ENCODE peak calls at places on chromosome 20, in nine cellular contexts. One of them, this sample, is unnamed.

GRCh38 chr20:37395411-37395800 is 49.5 kb downstream of the SRC start:
- DNase-seq in WERI-Rb-1: no peak
- DNase-seq in ascending aorta: no peak
- DNase-seq in tibial artery: no peak
- DNase-seq in K562: no peak
- DNase-seq in upper lobe of left lung: no peak
- DNase-seq in PC-3: no peak
- DNase-seq in vagina: no peak
- DNase-seq in hepatocyte: no peak
- DNase-seq in this sample: no peak

GRCh38 chr20:6140947-6141346 is 18.1 kb upstream of the FERMT1 start:
- DNase-seq in upper lobe of left lung: no peak
- DNase-seq in tibial artery: no peak
- DNase-seq in K562: no peak
- DNase-seq in ascending aorta: no peak
- DNase-seq in vagina: no peak
- DNase-seq in WERI-Rb-1: peak; percentile 33
- DNase-seq in hepatocyte: no peak
- DNase-seq in PC-3: peak; percentile 34
- DNase-seq in this sample: no peak

GRCh38 chr20:43516251-43516824 is 8.8 kb downstream of the L3MBTL1 start:
- DNase-seq in vagina: no peak
- DNase-seq in tibial artery: no peak
- DNase-seq in PC-3: no peak
- DNase-seq in upper lobe of left lung: no peak
- DNase-seq in ascending aorta: no peak
- DNase-seq in K562: peak; percentile 69
- DNase-seq in WERI-Rb-1: no peak
- DNase-seq in hepatocyte: no peak
- DNase-seq in this sample: no peak

GRCh38 chr20:43096471-43096870 is 93.2 kb downstream of the PTPRT start:
- DNase-seq in WERI-Rb-1: peak; percentile 34
- DNase-seq in vagina: no peak
- DNase-seq in PC-3: no peak
- DNase-seq in ascending aorta: no peak
- DNase-seq in hepatocyte: peak; percentile 26
- DNase-seq in upper lobe of left lung: peak; percentile 50
- DNase-seq in tibial artery: no peak
- DNase-seq in K562: no peak
- DNase-seq in this sample: no peak

GRCh38 chr20:33828326-33828834 is 17.2 kb downstream of the CHMP4B start:
- DNase-seq in WERI-Rb-1: no peak
- DNase-seq in ascending aorta: no peak
- DNase-seq in tibial artery: no peak
- DNase-seq in vagina: no peak
- DNase-seq in hepatocyte: no peak
- DNase-seq in K562: no peak
- DNase-seq in PC-3: no peak
- DNase-seq in upper lobe of left lung: no peak
- DNase-seq in this sample: no peak

GRCh38 chr20:346640-347316 is at the start of gene NRSN2:
- DNase-seq in vagina: no peak
- DNase-seq in tibial artery: peak; percentile 61
- DNase-seq in upper lobe of left lung: peak; percentile 93
- DNase-seq in hepatocyte: peak; percentile 88
- DNase-seq in K562: peak; percentile 72
- DNase-seq in ascending aorta: no peak
- DNase-seq in WERI-Rb-1: peak; percentile 95
- DNase-seq in PC-3: peak; percentile 65
- DNase-seq in this sample: peak; percentile 62

GRCh38 chr20:31790401-31790800 is 28.8 kb upstream of the MYLK2 start:
- DNase-seq in vagina: no peak
- DNase-seq in hepatocyte: no peak
- DNase-seq in tibial artery: no peak
- DNase-seq in PC-3: no peak
- DNase-seq in K562: no peak
- DNase-seq in ascending aorta: no peak
- DNase-seq in WERI-Rb-1: no peak
- DNase-seq in upper lobe of left lung: no peak
- DNase-seq in this sample: no peak

GRCh38 chr20:13259921-13260320 is 38.8 kb downstream of the ISM1 start:
- DNase-seq in WERI-Rb-1: no peak
- DNase-seq in tibial artery: no peak
- DNase-seq in K562: no peak
- DNase-seq in hepatocyte: no peak
- DNase-seq in PC-3: no peak
- DNase-seq in ascending aorta: no peak
- DNase-seq in upper lobe of left lung: no peak
- DNase-seq in vagina: no peak
- DNase-seq in this sample: no peak

GRCh38 chr20:43824699-43825402 is 89.8 kb upstream of the TOX2 start:
- DNase-seq in WERI-Rb-1: no peak
- DNase-seq in vagina: no peak
- DNase-seq in ascending aorta: no peak
- DNase-seq in tibial artery: no peak
- DNase-seq in upper lobe of left lung: no peak
- DNase-seq in hepatocyte: peak; percentile 52
- DNase-seq in K562: no peak
- DNase-seq in PC-3: peak; percentile 37
- DNase-seq in this sample: no peak

GRCh38 chr20:34461779-34462087 is 54.5 kb upstream of the DYNLRB1 start:
- DNase-seq in K562: no peak
- DNase-seq in ascending aorta: no peak
- DNase-seq in PC-3: peak; percentile 8
- DNase-seq in upper lobe of left lung: no peak
- DNase-seq in vagina: no peak
- DNase-seq in tibial artery: no peak
- DNase-seq in WERI-Rb-1: no peak
- DNase-seq in hepatocyte: no peak
- DNase-seq in this sample: no peak

GRCh38 chr20:38997622-38998021 is 35.5 kb downstream of the DHX35 start:
- DNase-seq in ascending aorta: no peak
- DNase-seq in upper lobe of left lung: no peak
- DNase-seq in hepatocyte: no peak
- DNase-seq in vagina: no peak
- DNase-seq in K562: peak; percentile 73
- DNase-seq in tibial artery: no peak
- DNase-seq in WERI-Rb-1: no peak
- DNase-seq in PC-3: no peak
- DNase-seq in this sample: no peak

GRCh38 chr20:32886652-32887051 is 27.9 kb downstream of the EFCAB8 start:
- DNase-seq in upper lobe of left lung: no peak
- DNase-seq in K562: no peak
- DNase-seq in hepatocyte: no peak
- DNase-seq in WERI-Rb-1: no peak
- DNase-seq in tibial artery: no peak
- DNase-seq in PC-3: no peak
- DNase-seq in ascending aorta: no peak
- DNase-seq in vagina: no peak
- DNase-seq in this sample: no peak

GRCh38 chr20:50980071-50980681 is 21.6 kb downstream of the MOCS3 start:
- DNase-seq in K562: no peak
- DNase-seq in vagina: no peak
- DNase-seq in upper lobe of left lung: no peak
- DNase-seq in ascending aorta: no peak
- DNase-seq in hepatocyte: peak; percentile 70
- DNase-seq in PC-3: peak; percentile 100
- DNase-seq in tibial artery: no peak
- DNase-seq in WERI-Rb-1: no peak
- DNase-seq in this sample: peak; percentile 90

GRCh38 chr20:47917549-47918070 is 132.3 kb upstream of the SULF2 start:
- DNase-seq in PC-3: no peak
- DNase-seq in ascending aorta: no peak
- DNase-seq in K562: no peak
- DNase-seq in tibial artery: no peak
- DNase-seq in hepatocyte: no peak
- DNase-seq in upper lobe of left lung: no peak
- DNase-seq in WERI-Rb-1: no peak
- DNase-seq in vagina: no peak
- DNase-seq in this sample: no peak

GRCh38 chr20:4853004-4853403 is 131.3 kb downstream of the PRND start:
- DNase-seq in upper lobe of left lung: peak; percentile 62
- DNase-seq in vagina: no peak
- DNase-seq in tibial artery: no peak
- DNase-seq in WERI-Rb-1: no peak
- DNase-seq in K562: no peak
- DNase-seq in PC-3: no peak
- DNase-seq in ascending aorta: no peak
- DNase-seq in hepatocyte: no peak
- DNase-seq in this sample: no peak

GRCh38 chr20:44746367-44747165 is 901 bp downstream of the KCNK15 start:
- DNase-seq in vagina: no peak
- DNase-seq in PC-3: no peak
- DNase-seq in ascending aorta: no peak
- DNase-seq in hepatocyte: no peak
- DNase-seq in WERI-Rb-1: no peak
- DNase-seq in upper lobe of left lung: no peak
- DNase-seq in tibial artery: no peak
- DNase-seq in K562: no peak
- DNase-seq in this sample: no peak

GRCh38 chr20:5612476-5613291 is 137.5 kb upstream of the SHLD1 start:
- DNase-seq in WERI-Rb-1: no peak
- DNase-seq in PC-3: peak; percentile 64
- DNase-seq in vagina: no peak
- DNase-seq in ascending aorta: no peak
- DNase-seq in upper lobe of left lung: no peak
- DNase-seq in K562: no peak
- DNase-seq in hepatocyte: no peak
- DNase-seq in tibial artery: no peak
- DNase-seq in this sample: no peak

GRCh38 chr20:46402236-46402886 is 4.1 kb downstream of the ELMO2 start:
- DNase-seq in PC-3: no peak
- DNase-seq in vagina: peak; percentile 56
- DNase-seq in tibial artery: no peak
- DNase-seq in ascending aorta: no peak
- DNase-seq in K562: no peak
- DNase-seq in hepatocyte: no peak
- DNase-seq in upper lobe of left lung: no peak
- DNase-seq in WERI-Rb-1: no peak
- DNase-seq in this sample: no peak

GRCh38 chr20:46408281-46408731 is 1.9 kb upstream of the ELMO2 start:
- DNase-seq in WERI-Rb-1: no peak
- DNase-seq in tibial artery: no peak
- DNase-seq in hepatocyte: no peak
- DNase-seq in upper lobe of left lung: no peak
- DNase-seq in vagina: no peak
- DNase-seq in K562: no peak
- DNase-seq in ascending aorta: no peak
- DNase-seq in PC-3: peak; percentile 68
- DNase-seq in this sample: no peak

GRCh38 chr20:46406986-46407670 is 713 bp upstream of the ELMO2 start:
- DNase-seq in PC-3: peak; percentile 66
- DNase-seq in WERI-Rb-1: peak; percentile 12
- DNase-seq in K562: no peak
- DNase-seq in ascending aorta: peak; percentile 35
- DNase-seq in upper lobe of left lung: peak; percentile 88
- DNase-seq in hepatocyte: peak; percentile 70
- DNase-seq in vagina: no peak
- DNase-seq in tibial artery: peak; percentile 51
- DNase-seq in this sample: no peak

GRCh38 chr20:46407671-46407996 is 1.2 kb upstream of the ELMO2 start:
- DNase-seq in K562: no peak
- DNase-seq in tibial artery: no peak
- DNase-seq in hepatocyte: no peak
- DNase-seq in PC-3: no peak
- DNase-seq in ascending aorta: no peak
- DNase-seq in WERI-Rb-1: no peak
- DNase-seq in vagina: no peak
- DNase-seq in upper lobe of left lung: no peak
- DNase-seq in this sample: no peak

GRCh38 chr20:46406200-46406985 is at the start of gene ELMO2:
- DNase-seq in WERI-Rb-1: peak; percentile 97
- DNase-seq in upper lobe of left lung: peak; percentile 98
- DNase-seq in hepatocyte: peak; percentile 98
- DNase-seq in PC-3: peak; percentile 98
- DNase-seq in vagina: peak; percentile 98
- DNase-seq in tibial artery: peak; percentile 99
- DNase-seq in K562: peak; percentile 95
- DNase-seq in ascending aorta: peak; percentile 94
- DNase-seq in this sample: peak; percentile 97
- H3K27me3 ChIP-seq in WERI-Rb-1: no peaks in the 10 kb centered on the region
- H3K27me3 ChIP-seq in upper lobe of left lung: no peaks in the 10 kb centered on the region
- H3K27me3 ChIP-seq in hepatocyte: no peaks in the 10 kb centered on the region
- H3K27me3 ChIP-seq in PC-3: no peaks in the 10 kb centered on the region
- H3K27me3 ChIP-seq in vagina: no peaks in the 10 kb centered on the region
- H3K27me3 ChIP-seq in tibial artery: no peaks in the 10 kb centered on the region
- H3K27me3 ChIP-seq in K562: no peaks in the 10 kb centered on the region
- H3K27me3 ChIP-seq in ascending aorta: no peaks in the 10 kb centered on the region
- H3K27me3 ChIP-seq in this sample: no peaks in the 10 kb centered on the region

GRCh38 chr20:46773680-46774079 is 64.2 kb downstream of the SLC2A10 start:
- DNase-seq in upper lobe of left lung: no peak
- DNase-seq in K562: no peak
- DNase-seq in hepatocyte: no peak
- DNase-seq in ascending aorta: no peak
- DNase-seq in tibial artery: peak; percentile 32
- DNase-seq in vagina: no peak
- DNase-seq in WERI-Rb-1: no peak
- DNase-seq in PC-3: no peak
- DNase-seq in this sample: no peak
- H3K27me3 ChIP-seq in upper lobe of left lung: no peaks in the 10 kb centered on the region
- H3K27me3 ChIP-seq in K562: no peaks in the 10 kb centered on the region
- H3K27me3 ChIP-seq in hepatocyte: peaks cover 3% of the 10 kb centered on the region
- H3K27me3 ChIP-seq in ascending aorta: no peaks in the 10 kb centered on the region
- H3K27me3 ChIP-seq in tibial artery: no peaks in the 10 kb centered on the region
- H3K27me3 ChIP-seq in vagina: no peaks in the 10 kb centered on the region
- H3K27me3 ChIP-seq in WERI-Rb-1: no peaks in the 10 kb centered on the region
- H3K27me3 ChIP-seq in PC-3: no peaks in the 10 kb centered on the region
- H3K27me3 ChIP-seq in this sample: no peaks in the 10 kb centered on the region

GRCh38 chr20:61048292-61048691 is 203.8 kb upstream of the CDH4 start:
- DNase-seq in vagina: no peak
- DNase-seq in tibial artery: no peak
- DNase-seq in K562: no peak
- DNase-seq in WERI-Rb-1: no peak
- DNase-seq in hepatocyte: no peak
- DNase-seq in PC-3: no peak
- DNase-seq in upper lobe of left lung: no peak
- DNase-seq in ascending aorta: no peak
- DNase-seq in this sample: no peak
- H3K27me3 ChIP-seq in vagina: no peaks in the 10 kb centered on the region
- H3K27me3 ChIP-seq in tibial artery: no peaks in the 10 kb centered on the region
- H3K27me3 ChIP-seq in K562: no peaks in the 10 kb centered on the region
- H3K27me3 ChIP-seq in WERI-Rb-1: peaks cover 44% of the 10 kb centered on the region
- H3K27me3 ChIP-seq in hepatocyte: no peaks in the 10 kb centered on the region
- H3K27me3 ChIP-seq in PC-3: no peaks in the 10 kb centered on the region
- H3K27me3 ChIP-seq in upper lobe of left lung: no peaks in the 10 kb centered on the region
- H3K27me3 ChIP-seq in ascending aorta: no peaks in the 10 kb centered on the region
- H3K27me3 ChIP-seq in this sample: no peaks in the 10 kb centered on the region

DNA sequence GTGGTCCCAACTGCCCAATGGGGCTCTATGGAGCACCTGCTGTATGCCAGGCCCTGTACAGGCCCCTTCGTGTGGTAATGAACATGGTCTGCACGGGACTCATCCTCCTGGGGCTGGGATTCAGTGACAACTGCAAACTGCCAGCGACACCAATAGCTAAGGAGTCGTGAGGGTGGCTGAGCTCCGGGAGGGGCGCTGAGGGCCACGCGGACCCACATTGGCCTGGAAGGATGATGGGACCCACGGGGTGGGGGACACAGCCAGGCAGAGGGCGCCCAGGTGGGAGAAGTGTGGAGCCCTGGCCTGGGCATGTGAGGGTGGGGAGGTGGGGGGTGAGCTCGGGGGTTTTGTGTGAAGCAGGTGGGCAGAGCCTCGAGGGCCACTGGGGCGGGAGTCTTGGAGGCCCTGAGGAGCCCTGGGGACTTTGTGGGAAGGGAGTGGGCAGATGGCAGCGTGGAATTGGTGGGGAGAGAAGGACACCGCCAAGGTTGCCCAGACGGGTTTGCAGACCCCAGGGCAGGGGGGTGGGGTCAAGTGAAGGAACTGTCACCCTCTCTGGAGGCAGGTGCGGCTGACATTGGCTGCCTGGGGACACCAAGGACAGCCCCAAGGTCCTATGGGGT is 22.5 kb downstream of the GATA5 start:
- DNase-seq in vagina: no peak
- DNase-seq in PC-3: no peak
- DNase-seq in ascending aorta: no peak
- DNase-seq in WERI-Rb-1: no peak
- DNase-seq in upper lobe of left lung: peak; percentile 62
- DNase-seq in hepatocyte: no peak
- DNase-seq in tibial artery: no peak
- DNase-seq in K562: no peak
- DNase-seq in this sample: no peak
- H3K27me3 ChIP-seq in vagina: no peaks in the 10 kb centered on the region
- H3K27me3 ChIP-seq in PC-3: no peaks in the 10 kb centered on the region
- H3K27me3 ChIP-seq in ascending aorta: no peaks in the 10 kb centered on the region
- H3K27me3 ChIP-seq in WERI-Rb-1: no peaks in the 10 kb centered on the region
- H3K27me3 ChIP-seq in upper lobe of left lung: peaks cover 6% of the 10 kb centered on the region
- H3K27me3 ChIP-seq in hepatocyte: no peaks in the 10 kb centered on the region
- H3K27me3 ChIP-seq in tibial artery: no peaks in the 10 kb centered on the region
- H3K27me3 ChIP-seq in K562: peaks cover 5% of the 10 kb centered on the region
- H3K27me3 ChIP-seq in this sample: peaks cover 81% of the 10 kb centered on the region